ENCODE peak calls at places on chromosomes 7 and 10, in eight cellular contexts. One of them, this sample, is unnamed.

GRCh38 chr7:861222-861621 is 15.1 kb upstream of the GET4 start:
- DNase-seq in uterus: no peak
- DNase-seq in suprapubic skin: no peak
- DNase-seq in right lobe of liver: no peak
- DNase-seq in breast epithelium: no peak
- DNase-seq in H1: no peak
- DNase-seq in HCT116: no peak
- DNase-seq in adrenal gland: no peak
- DNase-seq in this sample: no peak

GRCh38 chr10:101012525-101013364 is 13.1 kb downstream of the LZTS2 start:
- DNase-seq in right lobe of liver: peak; percentile 83
- DNase-seq in H1: peak; percentile 88
- DNase-seq in uterus: peak; percentile 86
- DNase-seq in suprapubic skin: peak; percentile 92
- DNase-seq in adrenal gland: peak; percentile 95
- DNase-seq in breast epithelium: peak; percentile 82
- DNase-seq in HCT116: peak; percentile 96
- DNase-seq in this sample: peak; percentile 81

GRCh38 chr7:132275811-132276210 is 300.5 kb downstream of the PLXNA4 start:
- DNase-seq in suprapubic skin: no peak
- DNase-seq in adrenal gland: no peak
- DNase-seq in right lobe of liver: no peak
- DNase-seq in uterus: no peak
- DNase-seq in HCT116: no peak
- DNase-seq in H1: no peak
- DNase-seq in breast epithelium: no peak
- DNase-seq in this sample: no peak

GRCh38 chr10:1228463-1228975 is 172.3 kb downstream of the WDR37 start:
- DNase-seq in right lobe of liver: no peak
- DNase-seq in HCT116: no peak
- DNase-seq in breast epithelium: no peak
- DNase-seq in adrenal gland: no peak
- DNase-seq in uterus: no peak
- DNase-seq in H1: no peak
- DNase-seq in suprapubic skin: no peak
- DNase-seq in this sample: no peak

GRCh38 chr7:66075590-66076458 is at the start of gene ASL:
- DNase-seq in breast epithelium: peak; percentile 92
- DNase-seq in suprapubic skin: peak; percentile 96
- DNase-seq in adrenal gland: peak; percentile 93
- DNase-seq in H1: peak; percentile 99
- DNase-seq in uterus: peak; percentile 93
- DNase-seq in right lobe of liver: peak; percentile 97
- DNase-seq in HCT116: peak; percentile 77
- DNase-seq in this sample: peak; percentile 90

GRCh38 chr10:113007343-113007771 is 57.3 kb downstream of the TCF7L2 start:
- DNase-seq in H1: no peak
- DNase-seq in suprapubic skin: no peak
- DNase-seq in uterus: no peak
- DNase-seq in breast epithelium: no peak
- DNase-seq in right lobe of liver: no peak
- DNase-seq in adrenal gland: no peak
- DNase-seq in HCT116: no peak
- DNase-seq in this sample: no peak

GRCh38 chr7:150417239-150417638 is 33.2 kb upstream of the GIMAP8 start:
- DNase-seq in breast epithelium: peak; percentile 7
- DNase-seq in HCT116: no peak
- DNase-seq in adrenal gland: peak; percentile 7
- DNase-seq in H1: peak; percentile 39
- DNase-seq in right lobe of liver: no peak
- DNase-seq in suprapubic skin: peak; percentile 40
- DNase-seq in uterus: no peak
- DNase-seq in this sample: no peak

GRCh38 chr10:29063806-29064644 is 224.8 kb upstream of the LYZL1 start:
- DNase-seq in H1: no peak
- DNase-seq in uterus: no peak
- DNase-seq in HCT116: no peak
- DNase-seq in suprapubic skin: no peak
- DNase-seq in right lobe of liver: no peak
- DNase-seq in breast epithelium: no peak
- DNase-seq in adrenal gland: no peak
- DNase-seq in this sample: no peak

GRCh38 chr7:48718731-48719387 is 205.5 kb upstream of the CDC14C start:
- DNase-seq in right lobe of liver: no peak
- DNase-seq in uterus: no peak
- DNase-seq in HCT116: no peak
- DNase-seq in H1: no peak
- DNase-seq in breast epithelium: no peak
- DNase-seq in suprapubic skin: no peak
- DNase-seq in adrenal gland: no peak
- DNase-seq in this sample: no peak

GRCh38 chr10:31749293-31749692 is 179.3 kb downstream of the ARHGAP12 start:
- DNase-seq in uterus: no peak
- DNase-seq in right lobe of liver: peak; percentile 20
- DNase-seq in H1: no peak
- DNase-seq in suprapubic skin: no peak
- DNase-seq in HCT116: no peak
- DNase-seq in adrenal gland: no peak
- DNase-seq in breast epithelium: no peak
- DNase-seq in this sample: no peak

GRCh38 chr7:122736183-122736582 is 33.5 kb upstream of the RNF148 start:
- DNase-seq in uterus: no peak
- DNase-seq in breast epithelium: no peak
- DNase-seq in adrenal gland: no peak
- DNase-seq in H1: no peak
- DNase-seq in HCT116: no peak
- DNase-seq in right lobe of liver: no peak
- DNase-seq in suprapubic skin: no peak
- DNase-seq in this sample: no peak

GRCh38 chr7:98322331-98323260 is 41.1 kb downstream of the BRI3 start:
- DNase-seq in adrenal gland: no peak
- DNase-seq in breast epithelium: no peak
- DNase-seq in suprapubic skin: no peak
- DNase-seq in right lobe of liver: no peak
- DNase-seq in uterus: no peak
- DNase-seq in H1: no peak
- DNase-seq in HCT116: no peak
- DNase-seq in this sample: no peak

GRCh38 chr10:46098379-46098778 is 52.3 kb upstream of the MSMB start:
- DNase-seq in uterus: no peak
- DNase-seq in H1: no peak
- DNase-seq in right lobe of liver: no peak
- DNase-seq in HCT116: no peak
- DNase-seq in adrenal gland: no peak
- DNase-seq in suprapubic skin: no peak
- DNase-seq in breast epithelium: no peak
- DNase-seq in this sample: no peak

GRCh38 chr10:35079763-35080162 is 10.4 kb downstream of the CUL2 start:
- DNase-seq in breast epithelium: no peak
- DNase-seq in uterus: no peak
- DNase-seq in suprapubic skin: no peak
- DNase-seq in H1: no peak
- DNase-seq in adrenal gland: peak; percentile 68
- DNase-seq in right lobe of liver: no peak
- DNase-seq in HCT116: peak; percentile 15
- DNase-seq in this sample: no peak

GRCh38 chr7:95772298-95772770 is at the start of gene DYNC1I1:
- DNase-seq in right lobe of liver: peak; percentile 78
- DNase-seq in uterus: peak; percentile 63
- DNase-seq in suprapubic skin: peak; percentile 80
- DNase-seq in breast epithelium: peak; percentile 24
- DNase-seq in H1: no peak
- DNase-seq in HCT116: no peak
- DNase-seq in adrenal gland: peak; percentile 69
- DNase-seq in this sample: peak; percentile 30
- TF ChIP-seq POLR2A in right lobe of liver: peak; percentile 26
- TF ChIP-seq POLR2A in uterus: no peak
- TF ChIP-seq POLR2A in suprapubic skin: no peak
- TF ChIP-seq POLR2A in breast epithelium: no peak
- TF ChIP-seq POLR2A in H1: no peak
- TF ChIP-seq POLR2A in HCT116: no peak
- TF ChIP-seq POLR2A in adrenal gland: peak; percentile 47
- TF ChIP-seq POLR2A in this sample: peak; percentile 48

DNA sequence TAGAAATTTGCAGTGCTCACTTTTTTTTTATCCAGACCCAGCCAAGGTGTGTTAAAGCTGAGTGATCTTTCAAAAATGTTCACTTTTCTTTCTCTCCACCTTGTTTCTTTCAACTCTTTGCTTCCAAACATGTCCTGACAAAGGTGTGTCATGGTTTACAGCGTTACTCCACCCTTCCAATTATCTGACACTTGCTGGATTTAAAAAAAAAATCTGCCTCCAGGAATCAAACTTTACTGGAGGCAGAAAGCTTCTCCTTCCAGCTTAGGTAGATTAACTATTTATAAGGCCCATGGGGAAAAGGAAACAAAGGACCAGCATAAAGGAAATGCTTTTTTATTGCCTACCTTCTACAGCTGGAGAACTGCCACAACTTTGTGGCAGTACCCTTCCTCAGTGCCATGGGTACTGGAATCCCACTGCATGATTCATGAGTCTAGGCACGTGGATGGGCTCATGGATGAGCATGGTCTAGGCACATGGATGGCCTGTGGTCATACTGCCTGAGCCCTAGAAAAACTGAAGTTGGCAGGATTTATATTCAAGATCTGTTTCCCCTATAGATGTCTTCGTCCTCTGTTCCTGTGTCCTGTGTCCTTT is at the start of gene COL17A1:
- DNase-seq in adrenal gland: no peak
- DNase-seq in H1: no peak
- DNase-seq in HCT116: no peak
- DNase-seq in right lobe of liver: no peak
- DNase-seq in uterus: no peak
- DNase-seq in breast epithelium: no peak
- DNase-seq in suprapubic skin: no peak
- DNase-seq in this sample: no peak
- TF ChIP-seq POLR2A in adrenal gland: no peak
- TF ChIP-seq POLR2A in H1: no peak
- TF ChIP-seq POLR2A in HCT116: no peak
- TF ChIP-seq POLR2A in right lobe of liver: no peak
- TF ChIP-seq POLR2A in uterus: no peak
- TF ChIP-seq POLR2A in breast epithelium: no peak
- TF ChIP-seq POLR2A in suprapubic skin: no peak
- TF ChIP-seq POLR2A in this sample: no peak

GRCh38 chr7:30911133-30911532 is 520 bp upstream of the AQP1 start:
- DNase-seq in H1: no peak
- DNase-seq in suprapubic skin: no peak
- DNase-seq in right lobe of liver: no peak
- DNase-seq in breast epithelium: no peak
- DNase-seq in adrenal gland: no peak
- DNase-seq in uterus: no peak
- DNase-seq in HCT116: no peak
- DNase-seq in this sample: no peak

GRCh38 chr7:30910369-30911073 is 1.1 kb upstream of the AQP1 start:
- DNase-seq in right lobe of liver: no peak
- DNase-seq in breast epithelium: no peak
- DNase-seq in uterus: no peak
- DNase-seq in H1: no peak
- DNase-seq in HCT116: no peak
- DNase-seq in suprapubic skin: no peak
- DNase-seq in adrenal gland: no peak
- DNase-seq in this sample: no peak

GRCh38 chr7:30912454-30912985 is 867 bp downstream of the AQP1 start:
- DNase-seq in breast epithelium: no peak
- DNase-seq in right lobe of liver: no peak
- DNase-seq in adrenal gland: no peak
- DNase-seq in HCT116: no peak
- DNase-seq in H1: no peak
- DNase-seq in uterus: no peak
- DNase-seq in suprapubic skin: no peak
- DNase-seq in this sample: no peak

GRCh38 chr7:30912021-30912420 is 368 bp downstream of the AQP1 start:
- DNase-seq in uterus: no peak
- DNase-seq in HCT116: no peak
- DNase-seq in H1: no peak
- DNase-seq in breast epithelium: no peak
- DNase-seq in suprapubic skin: no peak
- DNase-seq in adrenal gland: no peak
- DNase-seq in right lobe of liver: no peak
- DNase-seq in this sample: no peak

DNA sequence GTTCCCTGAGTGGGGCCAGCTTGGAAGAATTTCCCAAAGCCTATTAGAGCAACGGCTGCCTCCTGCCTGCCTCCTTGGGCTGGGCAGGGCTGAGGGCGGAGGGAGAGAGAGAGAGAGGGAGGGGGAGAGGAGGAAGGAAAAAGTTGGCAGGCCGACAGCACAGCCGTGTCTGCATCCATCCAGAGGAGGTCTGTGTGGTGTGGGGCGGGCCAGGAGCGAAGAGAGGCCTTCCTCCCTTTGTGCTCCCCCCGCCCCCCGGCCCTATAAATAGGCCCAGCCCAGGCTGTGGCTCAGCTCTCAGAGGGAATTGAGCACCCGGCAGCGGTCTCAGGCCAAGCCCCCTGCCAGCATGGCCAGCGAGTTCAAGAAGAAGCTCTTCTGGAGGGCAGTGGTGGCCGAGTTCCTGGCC is at the start of gene AQP1:
- DNase-seq in suprapubic skin: no peak
- DNase-seq in HCT116: no peak
- DNase-seq in right lobe of liver: peak; percentile 53
- DNase-seq in breast epithelium: peak; percentile 65
- DNase-seq in adrenal gland: peak; percentile 45
- DNase-seq in H1: no peak
- DNase-seq in uterus: peak; percentile 69
- DNase-seq in this sample: peak; percentile 61
- TF ChIP-seq POLR2A in suprapubic skin: no peak
- TF ChIP-seq POLR2A in HCT116: no peak
- TF ChIP-seq POLR2A in right lobe of liver: peak; percentile 20
- TF ChIP-seq POLR2A in breast epithelium: no peak
- TF ChIP-seq POLR2A in adrenal gland: peak; percentile 35
- TF ChIP-seq POLR2A in H1: no peak
- TF ChIP-seq POLR2A in uterus: no peak
- TF ChIP-seq POLR2A in this sample: no peak

GRCh38 chr10:5890519-5890878 is 456 bp downstream of the FBH1 start:
- DNase-seq in adrenal gland: peak; percentile 75
- DNase-seq in uterus: no peak
- DNase-seq in HCT116: no peak
- DNase-seq in breast epithelium: no peak
- DNase-seq in H1: no peak
- DNase-seq in right lobe of liver: no peak
- DNase-seq in suprapubic skin: peak; percentile 72
- DNase-seq in this sample: no peak

GRCh38 chr10:5888352-5888751 is 1.3 kb downstream of the ANKRD16 start:
- DNase-seq in right lobe of liver: no peak
- DNase-seq in HCT116: no peak
- DNase-seq in H1: no peak
- DNase-seq in adrenal gland: no peak
- DNase-seq in breast epithelium: no peak
- DNase-seq in uterus: no peak
- DNase-seq in suprapubic skin: no peak
- DNase-seq in this sample: no peak

GRCh38 chr10:5888843-5889623 is 660 bp downstream of the ANKRD16 start:
- DNase-seq in right lobe of liver: peak; percentile 50
- DNase-seq in uterus: peak; percentile 40
- DNase-seq in breast epithelium: no peak
- DNase-seq in HCT116: no peak
- DNase-seq in H1: peak; percentile 84
- DNase-seq in adrenal gland: no peak
- DNase-seq in suprapubic skin: peak; percentile 81
- DNase-seq in this sample: no peak

GRCh38 chr10:5891009-5891408 is 966 bp downstream of the FBH1 start:
- DNase-seq in uterus: no peak
- DNase-seq in right lobe of liver: no peak
- DNase-seq in breast epithelium: no peak
- DNase-seq in suprapubic skin: peak; percentile 26
- DNase-seq in H1: no peak
- DNase-seq in adrenal gland: no peak
- DNase-seq in HCT116: no peak
- DNase-seq in this sample: no peak

GRCh38 chr10:5889624-5890518 is at the start of the genes ANKRD16 and FBH1:
- DNase-seq in suprapubic skin: peak; percentile 99
- DNase-seq in right lobe of liver: peak; percentile 99
- DNase-seq in adrenal gland: peak; percentile 98
- DNase-seq in HCT116: peak; percentile 96
- DNase-seq in uterus: peak; percentile 99
- DNase-seq in breast epithelium: peak; percentile 97
- DNase-seq in H1: peak; percentile 99
- DNase-seq in this sample: peak; percentile 97
- TF ChIP-seq POLR2A in suprapubic skin: no peak
- TF ChIP-seq POLR2A in right lobe of liver: peak; percentile 87
- TF ChIP-seq POLR2A in adrenal gland: peak; percentile 93
- TF ChIP-seq POLR2A in HCT116: peak; percentile 93
- TF ChIP-seq POLR2A in uterus: peak; percentile 78
- TF ChIP-seq POLR2A in breast epithelium: no peak
- TF ChIP-seq POLR2A in H1: peak; percentile 51
- TF ChIP-seq POLR2A in this sample: peak; percentile 13

This sample was measured in tibial nerve.